ENCODE peak calls at places on chromosomes 13 and 19, in six cellular contexts. One of them, this sample, is unnamed.

GRCh38 chr19:35120898-35121297 is 5.3 kb downstream of the FXYD3 start:
- DNase-seq in fibroblast of lung: no peak
- DNase-seq in HCT116: no peak
- DNase-seq in H1: no peak
- DNase-seq in GM23248: peak; percentile 42
- DNase-seq in neural progenitor cell: no peak
- DNase-seq in this sample: no peak

GRCh38 chr13:38688674-38689073 is 1.8 kb downstream of the FREM2 start:
- DNase-seq in fibroblast of lung: no peak
- DNase-seq in HCT116: no peak
- DNase-seq in H1: no peak
- DNase-seq in GM23248: no peak
- DNase-seq in neural progenitor cell: no peak
- DNase-seq in this sample: no peak

GRCh38 chr19:4393947-4394590 is 6.3 kb downstream of the SH3GL1 start:
- DNase-seq in fibroblast of lung: peak; percentile 77
- DNase-seq in HCT116: no peak
- DNase-seq in H1: no peak
- DNase-seq in GM23248: peak; percentile 73
- DNase-seq in neural progenitor cell: peak; percentile 76
- DNase-seq in this sample: no peak

GRCh38 chr13:99439048-99439447 is 62.2 kb upstream of the TM9SF2 start:
- DNase-seq in fibroblast of lung: no peak
- DNase-seq in HCT116: no peak
- DNase-seq in H1: no peak
- DNase-seq in GM23248: no peak
- DNase-seq in neural progenitor cell: no peak
- DNase-seq in this sample: no peak

GRCh38 chr19:10289836-10290438 is at the start of gene ICAM5:
- DNase-seq in fibroblast of lung: no peak
- DNase-seq in HCT116: peak; percentile 57
- DNase-seq in H1: no peak
- DNase-seq in GM23248: peak; percentile 74
- DNase-seq in neural progenitor cell: no peak
- DNase-seq in this sample: peak; percentile 24

GRCh38 chr19:50829801-50830200 is 3.6 kb downstream of the KLK15 start:
- DNase-seq in fibroblast of lung: no peak
- DNase-seq in HCT116: no peak
- DNase-seq in H1: no peak
- DNase-seq in GM23248: no peak
- DNase-seq in neural progenitor cell: no peak
- DNase-seq in this sample: no peak

GRCh38 chr19:13956365-13956744 is 4.0 kb downstream of the DCAF15 start:
- DNase-seq in fibroblast of lung: no peak
- DNase-seq in HCT116: no peak
- DNase-seq in H1: no peak
- DNase-seq in GM23248: no peak
- DNase-seq in neural progenitor cell: no peak
- DNase-seq in this sample: no peak

GRCh38 chr13:99446242-99446641 is 55.0 kb upstream of the TM9SF2 start:
- DNase-seq in fibroblast of lung: no peak
- DNase-seq in HCT116: peak; percentile 36
- DNase-seq in H1: no peak
- DNase-seq in GM23248: no peak
- DNase-seq in neural progenitor cell: no peak
- DNase-seq in this sample: no peak

GRCh38 chr13:83943530-83944279 is 61.4 kb upstream of the SLITRK1 start:
- DNase-seq in fibroblast of lung: no peak
- DNase-seq in HCT116: no peak
- DNase-seq in H1: no peak
- DNase-seq in GM23248: no peak
- DNase-seq in neural progenitor cell: peak; percentile 51
- DNase-seq in this sample: no peak

GRCh38 chr19:13841339-13842293 is 35.3 kb upstream of the NANOS3 start:
- DNase-seq in fibroblast of lung: peak; percentile 41
- DNase-seq in HCT116: no peak
- DNase-seq in H1: no peak
- DNase-seq in GM23248: peak; percentile 81
- DNase-seq in neural progenitor cell: no peak
- DNase-seq in this sample: no peak

GRCh38 chr19:2627319-2627829 is 75.1 kb downstream of the GNG7 start:
- DNase-seq in fibroblast of lung: peak; percentile 99
- DNase-seq in HCT116: peak; percentile 92
- DNase-seq in H1: no peak
- DNase-seq in GM23248: peak; percentile 100
- DNase-seq in neural progenitor cell: no peak
- DNase-seq in this sample: no peak

GRCh38 chr13:25168800-25169199 is 3.3 kb downstream of the AMER2 start:
- DNase-seq in fibroblast of lung: no peak
- DNase-seq in HCT116: no peak
- DNase-seq in H1: no peak
- DNase-seq in GM23248: no peak
- DNase-seq in neural progenitor cell: no peak
- DNase-seq in this sample: no peak

GRCh38 chr13:25169356-25169755 is 2.7 kb downstream of the AMER2 start:
- DNase-seq in fibroblast of lung: no peak
- DNase-seq in HCT116: no peak
- DNase-seq in H1: no peak
- DNase-seq in GM23248: no peak
- DNase-seq in neural progenitor cell: no peak
- DNase-seq in this sample: no peak

GRCh38 chr13:25170554-25171107 is 1.5 kb downstream of the AMER2 start:
- DNase-seq in fibroblast of lung: no peak
- DNase-seq in HCT116: no peak
- DNase-seq in H1: no peak
- DNase-seq in GM23248: peak; percentile 9
- DNase-seq in neural progenitor cell: peak; percentile 67
- DNase-seq in this sample: no peak

GRCh38 chr13:25171170-25171516 is 945 bp downstream of the AMER2 start:
- DNase-seq in fibroblast of lung: no peak
- DNase-seq in HCT116: no peak
- DNase-seq in H1: no peak
- DNase-seq in GM23248: peak; percentile 5
- DNase-seq in neural progenitor cell: no peak
- DNase-seq in this sample: no peak

DNA sequence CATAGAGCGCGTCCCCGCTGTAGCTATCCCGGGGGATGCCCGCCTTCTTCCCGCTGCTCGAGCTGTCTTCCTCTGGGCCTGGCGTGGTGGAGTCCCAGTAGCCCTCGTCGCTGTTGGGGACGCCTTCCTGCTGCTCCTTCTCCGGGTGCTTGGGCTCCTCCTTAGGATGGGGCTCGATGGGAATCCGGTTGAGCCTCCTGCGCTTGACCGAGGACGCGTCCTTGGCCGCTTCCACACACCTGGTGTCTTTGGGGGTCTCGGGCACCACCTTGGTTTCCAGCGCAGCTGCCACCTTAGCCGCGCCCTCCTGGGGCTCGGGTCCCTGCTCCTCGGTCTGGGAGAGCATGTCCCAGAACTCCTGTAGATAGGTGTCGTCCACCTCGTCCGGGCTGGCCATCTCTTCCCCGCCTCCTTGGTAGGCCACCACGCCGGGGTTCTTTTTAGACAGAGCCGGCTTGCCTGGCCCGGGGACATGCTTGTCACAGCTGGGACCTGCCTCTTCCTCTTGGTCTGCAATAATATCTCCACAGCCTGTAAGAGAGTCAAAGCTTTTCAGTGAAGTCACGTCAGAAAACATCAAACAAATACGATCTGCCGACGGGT is 2.0 kb downstream of the AMER2 start:
- DNase-seq in fibroblast of lung: no peak
- DNase-seq in HCT116: no peak
- DNase-seq in H1: no peak
- DNase-seq in GM23248: no peak
- DNase-seq in neural progenitor cell: no peak
- DNase-seq in this sample: no peak
- TF ChIP-seq EZH2 in fibroblast of lung: no peak
- TF ChIP-seq EZH2 in HCT116: no peak
- TF ChIP-seq EZH2 in H1: peak; percentile 61
- TF ChIP-seq EZH2 in GM23248: no peak
- TF ChIP-seq EZH2 in neural progenitor cell: no peak
- TF ChIP-seq EZH2 in this sample: no peak

DNA sequence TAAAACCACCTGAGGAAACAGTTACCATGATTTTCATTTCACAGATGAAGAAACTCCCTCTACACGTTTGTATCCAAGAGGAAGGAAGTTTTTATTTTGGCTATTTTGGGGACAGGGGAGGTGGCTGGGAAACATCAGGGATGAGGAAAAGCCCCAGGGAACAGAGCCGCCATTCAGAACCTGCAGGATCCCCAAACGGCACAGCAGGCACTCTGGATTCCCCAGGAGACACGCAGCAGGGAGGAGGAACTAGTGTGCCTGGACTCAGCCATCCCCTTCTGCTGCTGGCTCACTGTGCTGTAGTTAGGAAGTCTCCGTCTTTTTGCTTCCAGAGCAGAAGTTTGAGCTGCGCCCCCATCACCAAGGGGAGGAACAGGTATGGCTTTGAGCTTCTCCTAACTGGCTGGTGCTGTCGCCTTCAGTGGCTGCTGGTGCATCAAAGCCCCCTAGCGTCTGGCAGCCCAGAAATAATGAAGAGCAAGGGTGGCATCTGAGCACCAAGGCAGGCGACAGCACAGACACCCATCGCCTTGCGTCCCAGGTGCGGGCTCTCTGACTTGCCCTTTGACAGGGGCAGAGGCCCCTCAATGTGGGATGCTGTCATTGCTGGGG is 4.2 kb downstream of the NAPA start:
- DNase-seq in fibroblast of lung: no peak
- DNase-seq in HCT116: no peak
- DNase-seq in H1: no peak
- DNase-seq in GM23248: no peak
- DNase-seq in neural progenitor cell: no peak
- DNase-seq in this sample: no peak
- H3K4me3 ChIP-seq in fibroblast of lung: no peak overlapping the region
- H3K4me3 ChIP-seq in HCT116: no peak overlapping the region
- H3K4me3 ChIP-seq in H1: no peak overlapping the region
- H3K4me3 ChIP-seq in GM23248: no peak overlapping the region
- H3K4me3 ChIP-seq in neural progenitor cell: no peak overlapping the region
- H3K4me3 ChIP-seq in this sample: no peak overlapping the region

GRCh38 chr13:27354379-27354778 is 70.0 kb upstream of the GTF3A start:
- DNase-seq in fibroblast of lung: peak; percentile 60
- DNase-seq in HCT116: no peak
- DNase-seq in H1: no peak
- DNase-seq in GM23248: peak; percentile 50
- DNase-seq in neural progenitor cell: no peak
- DNase-seq in this sample: no peak
- H3K27ac ChIP-seq in fibroblast of lung: no peak overlapping the region
- H3K27ac ChIP-seq in HCT116: no peak overlapping the region
- H3K27ac ChIP-seq in H1: no peak overlapping the region
- H3K27ac ChIP-seq in GM23248: no peak overlapping the region
- H3K27ac ChIP-seq in neural progenitor cell: no peak overlapping the region
- H3K27ac ChIP-seq in this sample: no peak overlapping the region

DNA sequence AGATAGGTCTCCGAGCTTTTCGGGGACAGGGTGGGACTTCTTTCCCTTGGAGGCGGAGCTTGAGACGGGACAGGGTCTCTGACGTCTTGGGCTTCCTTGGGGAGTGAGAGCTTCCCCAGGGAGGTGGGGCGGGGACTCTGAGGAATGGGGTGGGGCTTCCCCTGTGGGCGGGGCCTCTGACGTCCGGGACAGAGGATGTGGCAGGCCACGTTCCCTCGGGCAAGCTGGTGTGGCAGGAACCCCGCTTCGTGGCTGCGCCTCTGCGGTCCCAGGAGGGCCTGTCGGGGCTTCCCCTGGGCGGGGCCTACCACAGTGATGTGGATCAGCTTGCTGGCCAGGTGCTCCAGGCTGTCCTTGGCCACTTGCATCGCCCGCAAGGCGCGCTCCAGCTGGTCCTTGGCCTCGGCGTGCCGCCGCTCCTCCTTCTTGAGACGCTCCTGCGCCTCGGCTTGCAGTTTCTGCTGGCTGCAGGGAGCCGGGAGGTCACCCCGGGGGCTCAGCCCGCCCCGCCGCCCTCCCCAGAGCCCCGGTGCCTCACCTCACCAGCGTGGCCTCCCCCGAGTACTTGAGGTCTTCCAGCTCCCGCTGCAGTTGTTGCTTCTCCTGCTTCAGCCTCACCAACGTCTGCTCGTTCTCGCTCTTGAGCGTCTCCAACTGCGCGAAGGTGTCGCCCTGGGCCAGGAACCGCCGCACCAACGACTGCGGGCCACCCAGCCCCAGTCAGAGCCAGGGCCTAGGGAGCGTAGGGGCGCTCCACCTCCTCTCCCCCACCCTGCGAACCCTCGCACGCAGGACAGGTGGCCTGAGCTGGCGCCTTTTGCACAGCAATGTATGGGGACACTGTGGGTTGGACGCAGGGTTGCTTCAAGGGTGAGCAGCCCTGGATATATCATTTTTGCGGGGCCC is 3.3 kb upstream of the RGL3 start:
- DNase-seq in fibroblast of lung: peak; percentile 17
- DNase-seq in HCT116: no peak
- DNase-seq in H1: peak; percentile 88
- DNase-seq in GM23248: peak; percentile 74
- DNase-seq in neural progenitor cell: peak; percentile 64
- DNase-seq in this sample: no peak
- TF ChIP-seq EZH2 in fibroblast of lung: no peak
- TF ChIP-seq EZH2 in HCT116: no peak
- TF ChIP-seq EZH2 in H1: no peak
- TF ChIP-seq EZH2 in GM23248: no peak
- TF ChIP-seq EZH2 in neural progenitor cell: no peak
- TF ChIP-seq EZH2 in this sample: no peak

DNA sequence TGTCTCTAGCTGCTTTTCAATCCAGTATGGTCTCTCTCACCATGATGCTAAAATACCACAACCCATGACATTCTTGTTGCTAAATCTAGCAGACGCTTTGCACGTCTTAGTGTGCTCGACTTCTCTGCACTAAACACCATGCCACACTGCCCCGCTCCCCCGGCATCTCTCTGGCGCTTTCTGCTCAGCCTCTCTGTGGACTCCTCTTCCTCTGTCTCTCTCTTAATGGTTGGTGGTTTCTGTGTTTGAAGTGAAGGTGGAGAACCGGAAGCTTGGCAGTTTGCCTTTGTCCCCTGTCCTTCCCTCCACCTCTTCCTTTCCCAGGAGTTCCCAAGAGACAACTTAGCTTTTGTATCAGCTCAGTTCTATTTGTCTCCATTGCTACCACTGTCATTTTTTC is 8.8 kb downstream of the ERCC5 start:
- DNase-seq in fibroblast of lung: no peak
- DNase-seq in HCT116: no peak
- DNase-seq in H1: no peak
- DNase-seq in GM23248: no peak
- DNase-seq in neural progenitor cell: no peak
- DNase-seq in this sample: no peak
- H3K4me3 ChIP-seq in fibroblast of lung: no peak overlapping the region
- H3K4me3 ChIP-seq in HCT116: no peak overlapping the region
- H3K4me3 ChIP-seq in H1: no peak overlapping the region
- H3K4me3 ChIP-seq in GM23248: no peak overlapping the region
- H3K4me3 ChIP-seq in neural progenitor cell: no peak overlapping the region
- H3K4me3 ChIP-seq in this sample: no peak overlapping the region

DNA sequence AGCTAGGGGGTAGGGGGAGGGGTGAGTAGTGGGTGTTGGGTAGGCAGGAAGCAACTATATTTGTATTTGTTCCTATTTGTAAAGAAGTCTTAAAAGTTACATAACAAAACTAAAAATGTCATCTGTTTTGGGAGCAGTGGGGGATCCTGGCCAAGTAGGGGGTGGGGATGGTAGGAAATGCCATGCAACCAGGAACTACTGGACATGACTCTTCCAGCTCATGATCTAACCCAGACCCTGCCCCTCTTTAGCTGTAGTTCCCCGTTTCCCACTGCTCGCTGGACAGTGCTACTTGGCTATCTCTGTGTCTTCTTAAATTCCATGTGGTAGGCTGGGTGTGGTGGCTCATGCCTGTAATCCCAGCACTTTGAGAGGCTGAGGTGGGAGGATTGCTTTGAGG is 3.2 kb downstream of the GTF3A start:
- DNase-seq in fibroblast of lung: no peak
- DNase-seq in HCT116: no peak
- DNase-seq in H1: no peak
- DNase-seq in GM23248: no peak
- DNase-seq in neural progenitor cell: no peak
- DNase-seq in this sample: no peak
- H3K27ac ChIP-seq in fibroblast of lung: no peak overlapping the region
- H3K27ac ChIP-seq in HCT116: peak overlapping the region; percentile 82
- H3K27ac ChIP-seq in H1: no peak overlapping the region
- H3K27ac ChIP-seq in GM23248: no peak overlapping the region
- H3K27ac ChIP-seq in neural progenitor cell: no peak overlapping the region
- H3K27ac ChIP-seq in this sample: no peak overlapping the region